ENCODE peak calls at places on chromosome 7, in five cellular contexts. Z is lung, J is upper lobe of right lung, M is lower lobe of right lung, N is Panc1. I is an unnamed sample.

GRCh38 chr7:151503902-151504714 is 15.6 kb downstream of the RHEB start:
- DNase-seq in J (no peak), M (no peak), Z (peak), N (no peak), I (no peak)

GRCh38 chr7:144508702-144509101 is 105.2 kb upstream of the NOBOX start:
- DNase-seq in N (no peak), M (no peak), J (no peak), Z (no peak), I (no peak)

GRCh38 chr7:106542550-106543220 is 118.3 kb downstream of the CCDC71L start:
- DNase-seq in N (peak), J (no peak), M (no peak), Z (peak), I (no peak)

GRCh38 chr7:130982160-130982638 is 248.2 kb upstream of the KLF14 start:
- DNase-seq in N (no peak), M (no peak), Z (no peak), J (no peak), I (no peak)

GRCh38 chr7:92729751-92730150 is 106.6 kb downstream of the CDK6 start:
- DNase-seq in M (no peak), Z (no peak), N (no peak), J (no peak), I (no peak)

GRCh38 chr7:16670021-16670420 is 24.0 kb downstream of the BZW2 start:
- DNase-seq in N (no peak), J (no peak), M (no peak), Z (no peak), I (no peak)

GRCh38 chr7:23418046-23418445 is 52.2 kb downstream of the IGF2BP3 start:
- DNase-seq in J (no peak), M (no peak), Z (no peak), N (no peak), I (no peak)

GRCh38 chr7:23394828-23395227 is 75.5 kb downstream of the IGF2BP3 start:
- DNase-seq in J (no peak), Z (no peak), N (no peak), M (no peak), I (no peak)

GRCh38 chr7:132518102-132518838 is 58.0 kb downstream of the PLXNA4 start:
- DNase-seq in J (no peak), N (peak), Z (no peak), M (no peak), I (no peak)

GRCh38 chr7:12212051-12212485 is 974 bp downstream of the TMEM106B start:
- DNase-seq in N (peak), M (no peak), J (no peak), Z (no peak), I (no peak)

GRCh38 chr7:112073530-112073929 is 132.7 kb downstream of the DOCK4 start:
- DNase-seq in Z (no peak), J (no peak), N (no peak), M (no peak), I (no peak)

GRCh38 chr7:80635533-80635932 is 2.9 kb upstream of the CD36 start:
- DNase-seq in J (no peak), Z (no peak), M (no peak), N (no peak), I (no peak)

GRCh38 chr7:96415293-96415940 is 93.5 kb upstream of the SLC25A13 start:
- DNase-seq in J (no peak), N (no peak), M (no peak), Z (no peak), I (no peak)

GRCh38 chr7:141072548-141073172 is 1.2 kb upstream of the TMEM178B start:
- DNase-seq in J (peak), Z (no peak), N (no peak), M (no peak), I (no peak)

GRCh38 chr7:75971961-75972763 is 22.2 kb downstream of the TMEM120A start:
- DNase-seq in N (no peak), J (peak), Z (no peak), M (peak), I (peak)

GRCh38 chr7:159033956-159034938 is 110.4 kb downstream of the VIPR2 start:
- DNase-seq in J (no peak), M (no peak), Z (no peak), N (no peak), I (no peak)

GRCh38 chr7:128929201-128929808 is 8.4 kb upstream of the IRF5 start:
- DNase-seq in N (no peak), Z (no peak), J (peak), M (no peak), I (peak)

GRCh38 chr7:94580601-94581000 is 71.0 kb downstream of the CASD1 start:
- DNase-seq in N (no peak), Z (peak), M (no peak), J (no peak), I (no peak)

GRCh38 chr7:91777522-91777921 is 103.0 kb downstream of the MTERF1 start:
- DNase-seq in M (no peak), J (no peak), Z (no peak), N (no peak), I (no peak)

GRCh38 chr7:27302590-27302989 is 60.0 kb downstream of the EVX1 start:
- DNase-seq in J (no peak), M (no peak), N (no peak), Z (no peak), I (no peak)

GRCh38 chr7:134368851-134369533 is 52.3 kb upstream of the SLC35B4 start:
- DNase-seq in M (no peak), N (no peak), J (no peak), Z (no peak), I (no peak)

GRCh38 chr7:116630357-116630756 is 41.6 kb upstream of the MET start:
- DNase-seq in Z (no peak), J (no peak), M (no peak), N (no peak), I (no peak)

GRCh38 chr7:90111-91063 is 102.0 kb upstream of the FAM20C start:
- DNase-seq in J (no peak), N (no peak), M (no peak), Z (peak), I (no peak)

GRCh38 chr7:129780257-129781127 is 169.0 kb downstream of the NRF1 start:
- DNase-seq in J (peak), Z (peak), M (peak), N (peak), I (no peak)

GRCh38 chr7:2968616-2969397 is 74.9 kb downstream of the CARD11 start:
- DNase-seq in M (no peak), J (peak), N (no peak), Z (no peak), I (peak)

GRCh38 chr7:155808551-155809331 is 3.5 kb downstream of the SHH start:
- DNase-seq in M (peak), Z (no peak), J (peak), N (no peak), I (no peak)

GRCh38 chr7:157373493-157373892 is 36.7 kb downstream of the DNAJB6 start:
- DNase-seq in M (no peak), N (no peak), Z (no peak), J (no peak), I (no peak)

GRCh38 chr7:55574062-55574717 is 1.9 kb upstream of the VOPP1 start:
- DNase-seq in J (no peak), M (no peak), Z (no peak), N (no peak), I (no peak)

GRCh38 chr7:45203947-45204445 is 46.4 kb downstream of the RAMP3 start:
- DNase-seq in Z (no peak), N (no peak), J (peak), M (no peak), I (peak)

GRCh38 chr7:134446446-134446845 is 12.5 kb downstream of the AKR1B1 start:
- DNase-seq in N (no peak), J (no peak), Z (no peak), M (no peak), I (no peak)

GRCh38 chr7:128878226-128879105 is 15.8 kb downstream of the ATP6V1F start:
- DNase-seq in N (no peak), Z (no peak), J (peak), M (peak), I (no peak)

GRCh38 chr7:93178213-93178612 is 30.0 kb upstream of the SAMD9L start:
- DNase-seq in M (no peak), Z (no peak), J (no peak), N (no peak), I (no peak)

GRCh38 chr7:117666019-117666418 is 186.2 kb downstream of the CFTR start:
- DNase-seq in Z (no peak), J (no peak), M (no peak), N (no peak), I (no peak)

GRCh38 chr7:70271617-70272081 is 673.4 kb downstream of the AUTS2 start:
- DNase-seq in Z (no peak), M (no peak), N (no peak), J (no peak), I (no peak)

GRCh38 chr7:4103352-4104091 is 578.6 kb upstream of the FOXK1 start:
- DNase-seq in M (no peak), Z (no peak), J (no peak), N (no peak), I (no peak)

GRCh38 chr7:101740981-101741725 is 76.3 kb upstream of the CUX1 start:
- DNase-seq in Z (no peak), N (no peak), J (no peak), M (no peak), I (no peak)

GRCh38 chr7:193538-194256 is 1.3 kb downstream of the FAM20C start:
- DNase-seq in J (no peak), M (no peak), Z (no peak), N (no peak), I (no peak)

GRCh38 chr7:91264924-91265681 is 870 bp downstream of the FZD1 start:
- DNase-seq in Z (peak), J (peak), M (peak), N (no peak), I (no peak)

GRCh38 chr7:135333196-135333595 is 99.6 kb downstream of the STRA8 start:
- DNase-seq in J (no peak), N (no peak), Z (no peak), M (no peak), I (peak)

GRCh38 chr7:74051629-74052410 is 23.8 kb downstream of the ELN start:
- DNase-seq in J (peak), Z (no peak), N (no peak), M (peak), I (no peak)
- TF ChIP-seq CTCF in J (peak), Z (no peak), N (no peak), M (no peak), I (no peak)

DNA sequence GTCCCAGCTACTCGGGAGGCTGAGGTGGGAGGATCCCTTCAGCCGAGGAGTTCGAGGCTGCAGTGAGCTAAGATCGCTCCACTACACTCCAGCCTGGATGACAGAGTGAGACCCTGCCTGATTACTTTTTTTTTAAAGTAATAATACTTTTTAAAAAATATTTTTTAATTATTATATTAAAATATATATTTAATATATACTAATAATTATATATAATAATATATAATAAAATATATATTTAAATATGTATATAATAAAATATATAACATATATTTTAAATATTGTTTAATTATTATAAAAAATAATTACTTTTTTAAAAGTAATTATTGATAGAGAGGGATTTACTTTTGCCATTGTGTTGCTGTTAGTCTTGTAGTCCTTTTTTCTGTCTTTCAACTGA is 169.2 kb downstream of the GALNT17 start:
- DNase-seq in M (no peak), J (no peak), N (no peak), Z (no peak), I (no peak)
- H3K27ac ChIP-seq in M (no peak), J (no peak), N (no peak), Z (no peak), I (peak)

DNA sequence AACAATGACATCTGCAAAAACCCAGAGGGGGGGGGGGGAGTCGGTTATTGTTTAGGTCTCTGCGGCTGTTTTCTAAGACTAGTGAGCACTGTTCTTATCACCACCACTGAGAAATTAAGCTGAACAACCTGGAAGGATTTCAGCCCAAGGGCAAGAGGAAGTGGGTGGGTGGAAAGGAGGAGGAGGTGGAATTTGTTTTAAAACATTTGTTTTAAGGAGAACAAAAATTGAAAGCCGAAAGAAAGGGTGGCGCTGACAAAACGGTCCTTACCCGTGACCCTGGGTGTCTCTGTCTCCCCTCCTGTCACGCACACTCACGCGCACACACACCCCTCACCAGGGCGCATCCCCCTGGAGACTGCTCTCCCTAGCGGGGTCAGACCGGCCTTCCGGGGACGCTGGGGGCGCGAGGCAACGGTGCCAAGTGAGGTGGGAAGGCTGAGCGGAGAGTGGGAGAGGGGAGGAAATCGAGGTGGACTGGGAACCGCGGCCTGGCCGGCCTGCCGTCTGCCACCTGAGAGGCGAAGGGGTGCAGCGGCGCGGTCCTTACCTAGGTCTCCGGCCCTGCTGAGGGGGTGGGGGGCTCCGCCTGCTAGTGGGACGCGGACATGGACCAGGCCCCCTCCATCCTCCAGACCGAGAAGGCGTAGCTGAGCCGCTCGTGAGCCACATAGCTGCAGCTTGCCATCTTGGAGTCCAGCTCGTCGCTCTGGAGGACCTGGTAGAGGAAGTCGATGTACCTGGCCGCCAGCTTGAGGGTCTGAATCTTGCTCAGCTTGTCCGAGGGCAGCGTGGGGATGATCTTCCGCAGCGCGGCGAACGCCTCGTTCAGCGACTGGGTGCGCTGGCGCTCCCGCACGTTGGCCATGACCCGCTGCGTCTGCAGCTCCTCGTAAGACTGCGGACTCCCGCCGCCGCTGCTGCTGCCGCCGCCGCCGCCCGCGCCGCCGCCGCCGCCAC is 1.0 kb downstream of the TWIST1 start:
- DNase-seq in N (no peak), Z (no peak), J (peak), M (no peak), I (no peak)
- TF ChIP-seq CTCF in N (no peak), Z (no peak), J (no peak), M (no peak), I (no peak)

GRCh38 chr7:13987395-13987794 is 2.1 kb downstream of the ETV1 start:
- DNase-seq in N (no peak), J (no peak), M (no peak), Z (no peak), I (no peak)
- H3K27ac ChIP-seq in N (no peak), J (peak), M (peak), Z (no peak), I (no peak)

GRCh38 chr7:47579458-47579857 is 2.5 kb downstream of the TNS3 start:
- DNase-seq in J (no peak), N (no peak), M (no peak), Z (no peak), I (no peak)

GRCh38 chr7:47581821-47582747 is at the start of gene TNS3:
- DNase-seq in N (no peak), M (peak), Z (no peak), J (peak), I (peak)

GRCh38 chr7:47581442-47581820 is 480 bp downstream of the TNS3 start:
- DNase-seq in Z (no peak), J (peak), N (no peak), M (no peak), I (peak)

GRCh38 chr7:47580175-47580701 is 1.7 kb downstream of the TNS3 start:
- DNase-seq in N (no peak), Z (no peak), M (peak), J (no peak), I (no peak)

DNA sequence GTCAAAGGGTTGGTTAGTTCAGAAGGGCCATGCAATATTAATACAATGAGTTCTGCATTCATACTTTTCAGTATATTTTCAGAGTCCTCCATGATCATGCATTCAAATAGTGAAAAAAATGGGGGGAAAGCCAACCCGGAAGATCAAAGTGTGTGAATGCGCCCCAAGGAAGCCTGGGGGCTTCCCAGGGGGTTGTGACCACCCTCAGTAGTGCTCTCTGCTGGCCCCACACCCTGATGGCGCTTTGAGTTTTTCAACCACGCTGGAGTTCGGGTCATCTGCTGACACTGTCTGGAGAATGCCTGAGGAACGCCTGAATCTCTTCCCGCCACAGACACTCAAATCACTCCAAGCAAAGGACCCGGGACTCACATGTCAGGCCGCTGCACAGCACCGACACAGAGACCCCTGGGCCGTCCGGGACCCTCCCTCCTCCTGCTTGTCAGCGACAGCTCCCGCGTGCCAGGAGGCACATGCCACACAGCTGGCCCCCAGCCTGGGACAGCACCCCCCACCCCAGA is 1.0 kb downstream of the TNS3 start:
- DNase-seq in M (no peak), N (no peak), J (no peak), Z (no peak), I (peak)
- TF ChIP-seq CTCF in M (no peak), N (no peak), J (no peak), Z (no peak), I (no peak)

GRCh38 chr7:77331938-77332695 is 84.0 kb downstream of the GSAP start:
- DNase-seq in N (peak), J (peak), M (peak), Z (peak), I (peak)

GRCh38 chr7:77327932-77328628 is 88.1 kb downstream of the GSAP start:
- DNase-seq in J (no peak), Z (no peak), M (no peak), N (no peak), I (no peak)

GRCh38 chr7:77328669-77329068 is 87.5 kb downstream of the GSAP start:
- DNase-seq in Z (no peak), N (no peak), J (no peak), M (no peak), I (no peak)

GRCh38 chr7:77329466-77330168 is 86.5 kb downstream of the GSAP start:
- DNase-seq in M (no peak), J (no peak), N (no peak), Z (no peak), I (no peak)

DNA sequence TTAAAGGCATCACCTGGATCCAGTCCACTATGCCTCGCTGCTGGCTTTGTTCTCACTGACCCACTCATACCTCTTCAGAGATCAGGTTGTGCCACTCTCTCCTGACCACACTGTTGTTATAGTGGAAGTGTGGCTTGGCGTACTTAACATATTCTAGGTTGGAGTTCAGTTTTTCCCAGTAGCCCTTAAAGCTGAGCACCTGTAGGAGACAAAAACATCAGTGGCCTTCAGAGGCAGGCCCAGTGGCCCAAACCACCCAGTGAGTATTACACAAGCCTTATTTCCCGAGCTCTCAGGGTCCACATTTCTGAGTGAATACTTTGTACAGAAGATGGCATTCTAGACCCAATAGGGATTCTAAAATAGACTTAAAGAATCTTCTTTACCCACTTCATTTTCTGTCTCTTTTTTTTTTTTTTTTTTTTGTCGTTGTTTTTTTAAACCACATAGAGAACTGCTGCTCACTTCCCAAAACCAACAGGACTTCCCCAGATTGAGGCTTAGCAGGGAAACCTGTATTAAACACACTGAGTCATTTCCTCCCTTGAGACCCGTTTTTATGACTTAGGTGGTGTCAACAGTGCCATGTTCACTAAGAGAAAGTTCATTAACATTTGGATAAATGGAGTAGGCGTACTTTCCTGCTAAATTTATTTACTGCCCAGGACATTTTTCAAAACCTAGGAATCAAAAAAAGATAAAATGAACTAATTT is 85.8 kb downstream of the GSAP start:
- DNase-seq in M (peak), N (no peak), J (no peak), Z (peak), I (no peak)
- H3K27ac ChIP-seq in M (peak), N (no peak), J (peak), Z (peak), I (peak)

GRCh38 chr7:51309361-51310130 is 7.1 kb downstream of the COBL start:
- DNase-seq in M (no peak), J (no peak), N (no peak), Z (no peak), I (no peak)
- TF ChIP-seq CTCF in M (no peak), J (no peak), N (no peak), Z (no peak), I (no peak)

I was measured in coronary artery.